ENCODE peak calls at places on chromosomes 6 and 20, in five cellular contexts. L is uterus, M is brain microvascular endothelial cell, C is A549, E is lower lobe of right lung. V is an unnamed sample.

GRCh38 chr6:159842035-159842434 is 42.0 kb downstream of the PNLDC1 start:
- DNase-seq in C (peak), E (no peak), L (no peak), M (no peak), V (peak)

GRCh38 chr6:156538875-156539660 is 238.1 kb upstream of the ARID1B start:
- DNase-seq in L (no peak), E (no peak), M (no peak), C (no peak), V (no peak)

GRCh38 chr20:41308290-41308691 is 9.2 kb downstream of the ZHX3 start:
- DNase-seq in L (no peak), E (no peak), C (no peak), M (peak), V (peak)

GRCh38 chr6:105608711-105609374 is 206.0 kb upstream of the PREP start:
- DNase-seq in E (peak), M (peak), C (peak), L (no peak), V (peak)

GRCh38 chr6:156396791-156397418 is 380.3 kb upstream of the ARID1B start:
- DNase-seq in L (no peak), E (no peak), M (no peak), C (no peak), V (no peak)

GRCh38 chr6:46217671-46218131 is 46.9 kb upstream of the ENPP5 start:
- DNase-seq in E (no peak), C (no peak), L (no peak), M (no peak), V (no peak)

GRCh38 chr6:41182069-41183034 is 18.6 kb downstream of the TREML2 start:
- DNase-seq in L (no peak), M (peak), C (peak), E (no peak), V (peak)

GRCh38 chr6:113486172-113486571 is 371.0 kb upstream of the MARCKS start:
- DNase-seq in M (no peak), L (no peak), C (no peak), E (no peak), V (no peak)

GRCh38 chr6:134520181-134521115 is 202.5 kb upstream of the SGK1 start:
- DNase-seq in E (no peak), M (no peak), L (no peak), C (no peak), V (peak)

GRCh38 chr20:3473944-3474343 is 3.1 kb downstream of the ATRN start:
- DNase-seq in L (no peak), M (no peak), E (no peak), C (no peak), V (no peak)

GRCh38 chr6:37155394-37156312 is 14.3 kb upstream of the PIM1 start:
- DNase-seq in M (no peak), L (no peak), C (no peak), E (no peak), V (no peak)

GRCh38 chr6:79604583-79605037 is 26.5 kb upstream of the SH3BGRL2 start:
- DNase-seq in M (peak), E (no peak), L (no peak), C (peak), V (peak)

GRCh38 chr6:137791281-137792159 is 75.5 kb upstream of the TNFAIP3 start:
- DNase-seq in L (no peak), C (no peak), E (no peak), M (no peak), V (no peak)

GRCh38 chr6:3456794-3457709 is at the start of gene SLC22A23:
- DNase-seq in E (peak), M (no peak), C (peak), L (peak), V (peak)

GRCh38 chr6:166104107-166104506 is 63.5 kb downstream of the TBXT start:
- DNase-seq in C (no peak), L (no peak), M (peak), E (no peak), V (peak)

GRCh38 chr6:137044366-137045220 is at the start of gene IL20RA:
- DNase-seq in L (peak), C (no peak), M (no peak), E (peak), V (peak)

DNA sequence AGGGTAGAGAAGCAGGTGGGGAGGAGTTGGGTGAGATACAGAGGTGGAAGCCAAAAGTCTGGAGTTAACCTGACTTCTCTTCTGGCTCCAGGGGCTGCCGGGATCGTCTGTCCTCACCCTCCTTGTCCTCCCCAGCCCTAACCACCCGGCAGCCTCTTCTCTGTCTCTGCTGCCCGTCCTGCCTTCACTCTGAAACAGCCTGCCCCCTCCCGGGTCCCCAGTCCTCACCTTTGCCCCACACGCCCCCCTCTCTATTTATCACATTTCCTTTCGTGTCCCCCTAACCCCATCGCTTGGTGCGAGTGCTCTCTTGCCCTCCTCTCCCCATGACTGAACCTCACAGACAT is 5.7 kb downstream of the RING1 start:
- DNase-seq in L (no peak), M (no peak), E (no peak), C (no peak), V (no peak)
- H3K4me3 ChIP-seq in L (peak), M (peak), E (peak), C (no peak), V (peak)

GRCh38 chr6:151738960-151739359 is 68.5 kb upstream of the ESR1 start:
- DNase-seq in M (no peak), E (no peak), L (no peak), C (no peak), V (no peak)
- TF ChIP-seq CTCF in M (no peak), E (no peak), L (no peak), C (no peak), V (no peak)

GRCh38 chr6:157561037-157561790 is 180.2 kb downstream of the ZDHHC14 start:
- DNase-seq in M (no peak), C (no peak), E (no peak), L (no peak), V (no peak)
- H3K4me3 ChIP-seq in M (no peak), C (no peak), E (no peak), L (no peak), V (no peak)

GRCh38 chr20:11344939-11345338 is 572.8 kb upstream of the BTBD3 start:
- DNase-seq in M (no peak), L (no peak), E (no peak), C (no peak), V (no peak)

GRCh38 chr20:11352041-11352440 is 565.7 kb upstream of the BTBD3 start:
- DNase-seq in M (no peak), C (no peak), L (no peak), E (no peak), V (no peak)

GRCh38 chr20:11354841-11355240 is 562.9 kb upstream of the BTBD3 start:
- DNase-seq in L (no peak), E (no peak), C (no peak), M (no peak), V (no peak)

GRCh38 chr20:11355338-11355737 is 562.4 kb upstream of the BTBD3 start:
- DNase-seq in E (no peak), C (no peak), M (no peak), L (no peak), V (no peak)

DNA sequence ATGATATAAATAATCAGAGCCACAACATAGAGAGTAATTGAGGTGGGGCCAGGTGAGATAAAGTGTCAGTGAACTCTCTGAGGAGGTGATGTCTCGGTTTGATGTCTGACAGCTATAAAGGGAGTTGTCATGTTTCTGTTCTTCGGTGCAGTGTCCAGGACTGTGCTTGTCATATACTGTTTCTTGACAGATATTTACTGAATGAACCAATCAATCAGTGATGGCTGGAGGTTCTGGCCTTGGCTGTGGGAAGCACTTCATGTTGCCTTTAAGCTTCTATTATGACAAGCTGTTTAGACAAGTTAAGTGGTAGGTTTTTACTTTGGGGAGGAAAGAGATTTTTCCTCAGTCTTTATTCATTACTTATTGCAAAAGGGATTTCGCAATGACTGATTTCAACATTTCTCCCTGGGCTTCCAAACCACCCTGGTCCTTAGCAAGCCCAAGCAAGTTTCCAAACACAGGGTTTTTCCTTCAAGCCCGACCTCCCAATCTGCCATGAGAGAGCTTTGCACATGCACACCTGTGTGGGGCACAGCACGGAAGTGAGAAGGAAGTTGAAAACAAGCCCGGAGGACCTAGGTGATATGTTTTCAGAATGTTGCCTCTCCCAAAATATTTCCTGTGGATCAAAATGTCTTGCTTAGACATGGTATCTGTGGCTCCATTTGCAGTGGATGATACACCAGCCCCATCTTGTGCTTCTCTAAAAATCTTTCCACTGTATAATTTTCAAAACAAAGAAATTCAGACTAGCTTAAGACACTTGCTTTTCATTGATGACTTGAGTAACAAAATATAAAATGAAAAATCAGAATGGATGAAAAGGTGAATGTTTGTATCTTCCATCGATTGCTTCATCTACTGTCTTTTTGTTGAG is 567.3 kb upstream of the BTBD3 start:
- DNase-seq in E (no peak), M (no peak), C (peak), L (peak), V (peak)
- TF ChIP-seq CTCF in E (no peak), M (no peak), C (no peak), L (no peak), V (peak)

GRCh38 chr6:85691478-85691877 is 48.8 kb upstream of the SYNCRIP start:
- DNase-seq in C (no peak), E (no peak), M (no peak), L (no peak), V (no peak)
- H3K4me3 ChIP-seq in C (no peak), E (no peak), M (no peak), L (no peak), V (no peak)

DNA sequence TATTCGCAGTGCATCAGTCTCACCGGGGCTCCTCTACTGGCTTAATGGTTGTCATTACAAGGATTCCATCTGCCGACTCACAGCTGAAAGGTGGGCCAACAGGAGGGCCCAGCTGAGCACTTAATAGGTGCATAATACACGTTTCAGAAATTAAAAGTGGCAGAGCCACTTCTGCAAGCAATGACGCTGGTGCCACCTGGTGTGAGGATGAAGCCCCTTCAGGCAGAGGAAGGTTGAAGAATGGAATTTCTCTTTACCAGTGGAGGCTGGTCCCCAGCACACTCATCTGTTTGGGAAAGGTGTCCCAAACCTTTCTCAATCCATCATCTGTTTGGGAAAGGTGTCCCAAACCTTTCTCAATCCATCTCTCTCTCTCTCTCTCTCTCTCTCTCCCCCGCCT is 8.2 kb upstream of the STMND1 start:
- DNase-seq in L (no peak), M (no peak), C (no peak), E (no peak), V (no peak)
- TF ChIP-seq CTCF in L (no peak), M (peak), C (peak), E (no peak), V (peak)